ENCODE peak calls at places on chromosome 1, in six cellular contexts. One of them, this sample, is unnamed.

GRCh38 chr1:7389201-7389785 is 381.8 kb upstream of the VAMP3 start:
- DNase-seq in HFFc6: no peak
- DNase-seq in H9: peak
- DNase-seq in anterior cingulate cortex: no peak
- DNase-seq in stimulated activated CD8-positive, alpha-beta memory T cell treated with anti-CD3 and anti-CD28 coated beads, Interleukin-7, amount 100 ng/mL, for 1 hour: no peak
- DNase-seq in T-cell: no peak
- DNase-seq in this sample: no peak

GRCh38 chr1:23598424-23598823 is 39.1 kb upstream of the ID3 start:
- DNase-seq in HFFc6: no peak
- DNase-seq in H9: peak
- DNase-seq in anterior cingulate cortex: no peak
- DNase-seq in stimulated activated CD8-positive, alpha-beta memory T cell treated with anti-CD3 and anti-CD28 coated beads, Interleukin-7, amount 100 ng/mL, for 1 hour: no peak
- DNase-seq in T-cell: no peak
- DNase-seq in this sample: no peak

GRCh38 chr1:94698759-94699502 is 121.2 kb upstream of the SLC44A3 start:
- DNase-seq in HFFc6: peak
- DNase-seq in H9: no peak
- DNase-seq in anterior cingulate cortex: no peak
- DNase-seq in stimulated activated CD8-positive, alpha-beta memory T cell treated with anti-CD3 and anti-CD28 coated beads, Interleukin-7, amount 100 ng/mL, for 1 hour: no peak
- DNase-seq in T-cell: no peak
- DNase-seq in this sample: no peak

GRCh38 chr1:70286453-70286852 is 65.3 kb downstream of the SRSF11 start:
- DNase-seq in HFFc6: no peak
- DNase-seq in H9: no peak
- DNase-seq in anterior cingulate cortex: no peak
- DNase-seq in stimulated activated CD8-positive, alpha-beta memory T cell treated with anti-CD3 and anti-CD28 coated beads, Interleukin-7, amount 100 ng/mL, for 1 hour: no peak
- DNase-seq in T-cell: no peak
- DNase-seq in this sample: no peak

GRCh38 chr1:211344335-211344664 is 17.7 kb downstream of the TRAF5 start:
- DNase-seq in HFFc6: no peak
- DNase-seq in H9: no peak
- DNase-seq in anterior cingulate cortex: no peak
- DNase-seq in stimulated activated CD8-positive, alpha-beta memory T cell treated with anti-CD3 and anti-CD28 coated beads, Interleukin-7, amount 100 ng/mL, for 1 hour: no peak
- DNase-seq in T-cell: no peak
- DNase-seq in this sample: no peak

GRCh38 chr1:64973061-64973647 is 6.8 kb upstream of the JAK1 start:
- DNase-seq in HFFc6: no peak
- DNase-seq in H9: no peak
- DNase-seq in anterior cingulate cortex: no peak
- DNase-seq in stimulated activated CD8-positive, alpha-beta memory T cell treated with anti-CD3 and anti-CD28 coated beads, Interleukin-7, amount 100 ng/mL, for 1 hour: no peak
- DNase-seq in T-cell: no peak
- DNase-seq in this sample: no peak

GRCh38 chr1:214396319-214396718 is 115.4 kb downstream of the SMYD2 start:
- DNase-seq in HFFc6: no peak
- DNase-seq in H9: no peak
- DNase-seq in anterior cingulate cortex: no peak
- DNase-seq in stimulated activated CD8-positive, alpha-beta memory T cell treated with anti-CD3 and anti-CD28 coated beads, Interleukin-7, amount 100 ng/mL, for 1 hour: no peak
- DNase-seq in T-cell: no peak
- DNase-seq in this sample: no peak

GRCh38 chr1:84386716-84387479 is 11.4 kb upstream of the DNASE2B start:
- DNase-seq in HFFc6: peak
- DNase-seq in H9: no peak
- DNase-seq in anterior cingulate cortex: no peak
- DNase-seq in stimulated activated CD8-positive, alpha-beta memory T cell treated with anti-CD3 and anti-CD28 coated beads, Interleukin-7, amount 100 ng/mL, for 1 hour: no peak
- DNase-seq in T-cell: no peak
- DNase-seq in this sample: no peak

GRCh38 chr1:64598100-64598571 is 128.2 kb downstream of the CACHD1 start:
- DNase-seq in HFFc6: peak
- DNase-seq in H9: no peak
- DNase-seq in anterior cingulate cortex: no peak
- DNase-seq in stimulated activated CD8-positive, alpha-beta memory T cell treated with anti-CD3 and anti-CD28 coated beads, Interleukin-7, amount 100 ng/mL, for 1 hour: no peak
- DNase-seq in T-cell: no peak
- DNase-seq in this sample: no peak

GRCh38 chr1:11728126-11728806 is 7.7 kb upstream of the AGTRAP start:
- DNase-seq in HFFc6: no peak
- DNase-seq in H9: no peak
- DNase-seq in anterior cingulate cortex: no peak
- DNase-seq in stimulated activated CD8-positive, alpha-beta memory T cell treated with anti-CD3 and anti-CD28 coated beads, Interleukin-7, amount 100 ng/mL, for 1 hour: no peak
- DNase-seq in T-cell: no peak
- DNase-seq in this sample: no peak

GRCh38 chr1:161473363-161473762 is 31.9 kb upstream of the FCGR2A start:
- DNase-seq in HFFc6: peak
- DNase-seq in H9: peak
- DNase-seq in anterior cingulate cortex: no peak
- DNase-seq in stimulated activated CD8-positive, alpha-beta memory T cell treated with anti-CD3 and anti-CD28 coated beads, Interleukin-7, amount 100 ng/mL, for 1 hour: no peak
- DNase-seq in T-cell: no peak
- DNase-seq in this sample: no peak

GRCh38 chr1:1118893-1119220 is 3.0 kb upstream of the C1orf159 start:
- DNase-seq in HFFc6: no peak
- DNase-seq in H9: no peak
- DNase-seq in anterior cingulate cortex: no peak
- DNase-seq in stimulated activated CD8-positive, alpha-beta memory T cell treated with anti-CD3 and anti-CD28 coated beads, Interleukin-7, amount 100 ng/mL, for 1 hour: no peak
- DNase-seq in T-cell: no peak
- DNase-seq in this sample: no peak

GRCh38 chr1:154851392-154852177 is 18.5 kb downstream of the KCNN3 start:
- DNase-seq in HFFc6: no peak
- DNase-seq in H9: peak
- DNase-seq in anterior cingulate cortex: no peak
- DNase-seq in stimulated activated CD8-positive, alpha-beta memory T cell treated with anti-CD3 and anti-CD28 coated beads, Interleukin-7, amount 100 ng/mL, for 1 hour: no peak
- DNase-seq in T-cell: no peak
- DNase-seq in this sample: no peak

GRCh38 chr1:199551967-199552565 is 475.4 kb upstream of the NR5A2 start:
- DNase-seq in HFFc6: peak
- DNase-seq in H9: no peak
- DNase-seq in anterior cingulate cortex: peak
- DNase-seq in stimulated activated CD8-positive, alpha-beta memory T cell treated with anti-CD3 and anti-CD28 coated beads, Interleukin-7, amount 100 ng/mL, for 1 hour: no peak
- DNase-seq in T-cell: no peak
- DNase-seq in this sample: no peak

This sample was measured in thoracic aorta.